ENCODE peak calls at places on chromosomes 1 and 21, in eight cellular contexts. I is central memory CD4-positive, alpha-beta T cell; Q is RPMI7951; Y is choroid plexus epithelial cell; S is amygdala; K is activated naive CD4-positive, alpha-beta T cell; G is heart right ventricle; T is activated CD4-positive, alpha-beta T cell treated with anti-CD3 and anti-CD28 coated beads, Interleukin-2, amount 50 U/mL, for 1 hour. Z is an unnamed sample.

GRCh38 chr1:69076631-69077030 is 491.1 kb upstream of the LRRC7 start:
- DNase-seq in I (no peak), T (no peak), K (no peak), Y (no peak), Q (no peak), S (no peak), G (no peak), Z (no peak)

GRCh38 chr1:147567594-147568381 is 26.5 kb downstream of the BCL9 start:
- DNase-seq in I (no peak), K (no peak), S (no peak), Q (peak), Y (no peak), T (no peak), G (no peak), Z (no peak)

GRCh38 chr1:168923521-168924136 is 182.9 kb upstream of the ATP1B1 start:
- DNase-seq in Y (no peak), K (no peak), I (no peak), Q (no peak), T (no peak), S (no peak), G (no peak), Z (peak)

GRCh38 chr1:178060789-178061556 is 32.9 kb upstream of the RASAL2 start:
- DNase-seq in G (no peak), Q (peak), T (no peak), S (no peak), I (no peak), K (no peak), Y (peak), Z (peak)

GRCh38 chr1:198913667-198914066 is 274.8 kb downstream of the PTPRC start:
- DNase-seq in K (no peak), Y (peak), G (peak), S (no peak), I (no peak), T (no peak), Q (no peak), Z (no peak)

GRCh38 chr1:91732291-91732953 is 153.5 kb downstream of the TGFBR3 start:
- DNase-seq in G (no peak), K (no peak), I (no peak), Q (peak), Y (peak), S (no peak), T (no peak), Z (peak)

GRCh38 chr1:219575563-219575962 is 37.3 kb downstream of the ZC3H11B start:
- DNase-seq in I (no peak), G (no peak), S (no peak), K (no peak), T (no peak), Q (no peak), Y (no peak), Z (no peak)

GRCh38 chr1:203464226-203464625 is 11.4 kb upstream of the PRELP start:
- DNase-seq in S (no peak), K (no peak), G (no peak), T (no peak), Y (no peak), Q (no peak), I (no peak), Z (no peak)

GRCh38 chr21:31456201-31456600 is 112.1 kb upstream of the TIAM1 start:
- DNase-seq in K (no peak), S (no peak), I (no peak), Q (no peak), G (no peak), Y (no peak), T (no peak), Z (no peak)

GRCh38 chr1:151851886-151852285 is 1.6 kb downstream of the THEM5 start:
- DNase-seq in I (no peak), T (no peak), Y (no peak), G (no peak), S (no peak), Q (no peak), K (no peak), Z (no peak)

GRCh38 chr1:44725309-44725698 is 5.7 kb downstream of the RNU5D-1 start:
- DNase-seq in I (no peak), K (no peak), G (no peak), Y (no peak), T (no peak), S (no peak), Q (no peak), Z (no peak)

GRCh38 chr1:226640288-226640687 is 91.7 kb downstream of the STUM start:
- DNase-seq in G (no peak), Q (no peak), I (no peak), Y (no peak), K (no peak), S (no peak), T (no peak), Z (no peak)

GRCh38 chr1:96478228-96478627 is 243.4 kb upstream of the PTBP2 start:
- DNase-seq in I (no peak), Y (no peak), T (no peak), S (no peak), K (no peak), Q (peak), G (no peak), Z (no peak)

GRCh38 chr1:241225741-241226140 is 131.3 kb downstream of the RGS7 start:
- DNase-seq in Y (no peak), T (no peak), S (no peak), K (no peak), G (no peak), I (no peak), Q (no peak), Z (no peak)

GRCh38 chr1:227323164-227323955 is 5.1 kb upstream of the CDC42BPA start:
- DNase-seq in Q (no peak), T (no peak), I (no peak), Y (no peak), G (no peak), K (no peak), S (no peak), Z (peak)

GRCh38 chr1:1027723-1028266 is 7.9 kb downstream of the AGRN start:
- DNase-seq in S (no peak), T (no peak), I (no peak), K (no peak), Y (no peak), Q (no peak), G (no peak), Z (no peak)

GRCh38 chr1:2821970-2822620 is 20.6 kb upstream of the TTC34 start:
- DNase-seq in G (peak), S (peak), T (peak), I (peak), Q (no peak), Y (peak), K (no peak), Z (peak)

GRCh38 chr1:173202430-173203145 is 4.5 kb downstream of the TNFSF4 start:
- DNase-seq in S (no peak), I (no peak), Q (peak), Y (peak), T (no peak), K (no peak), G (no peak), Z (peak)

GRCh38 chr1:95309031-95309459 is 75.0 kb downstream of the RWDD3 start:
- DNase-seq in K (no peak), T (no peak), I (no peak), G (no peak), S (no peak), Y (peak), Q (peak), Z (peak)

GRCh38 chr1:58432813-58433668 is 113.5 kb downstream of the OMA1 start:
- DNase-seq in K (no peak), I (no peak), Y (peak), S (no peak), G (no peak), Q (peak), T (no peak), Z (peak)

GRCh38 chr1:85413169-85413568 is 51.8 kb downstream of the DDAH1 start:
- DNase-seq in Q (no peak), I (no peak), Y (peak), T (no peak), G (no peak), K (no peak), S (no peak), Z (no peak)

GRCh38 chr21:33976082-33976979 is 60.7 kb upstream of the ATP5PO start:
- DNase-seq in T (peak), G (peak), Q (peak), Y (peak), K (no peak), S (no peak), I (peak), Z (peak)

GRCh38 chr1:167033646-167034045 is 44.6 kb downstream of the MAEL start:
- DNase-seq in Y (no peak), G (no peak), S (no peak), K (no peak), Q (no peak), I (no peak), T (no peak), Z (no peak)

Z was measured in Daoy.